ENCODE peak calls at places on chromosomes 5 and 9, in five cellular contexts. Z is activated CD4-positive, alpha-beta memory T cell treated with anti-CD3 and anti-CD28 coated beads for 36 hours; W is anterior cingulate cortex; K is sciatic nerve; N is GM20000. Q is an unnamed sample.

GRCh38 chr5:76363385-76364261 is 39.5 kb upstream of the IQGAP2 start:
- DNase-seq in W (no peak), K (no peak), Z (peak), N (no peak), Q (no peak)

GRCh38 chr5:74873525-74874249 is 7.5 kb upstream of the FAM169A start:
- DNase-seq in N (no peak), K (no peak), Z (no peak), W (no peak), Q (no peak)

GRCh38 chr9:19493845-19494244 is 85.0 kb downstream of the ACER2 start:
- DNase-seq in K (no peak), N (no peak), Z (no peak), W (no peak), Q (no peak)

GRCh38 chr5:13356226-13356625 is 588.3 kb downstream of the DNAH5 start:
- DNase-seq in Z (no peak), K (no peak), N (no peak), W (no peak), Q (no peak)

GRCh38 chr9:649128-650074 is 192.1 kb upstream of the DMRT1 start:
- DNase-seq in K (no peak), Z (no peak), N (no peak), W (no peak), Q (no peak)

GRCh38 chr9:13443380-13444271 is 164.1 kb upstream of the MPDZ start:
- DNase-seq in K (no peak), Z (no peak), W (no peak), N (no peak), Q (no peak)

GRCh38 chr5:39323542-39323941 is 40.8 kb downstream of the C9 start:
- DNase-seq in N (no peak), W (no peak), Z (no peak), K (no peak), Q (no peak)

GRCh38 chr5:181059297-181060230 is 19.5 kb downstream of the BTNL9 start:
- DNase-seq in N (no peak), W (no peak), K (no peak), Z (no peak), Q (no peak)

GRCh38 chr5:28234356-28234968 is 1196.1 kb upstream of the CDH9 start:
- DNase-seq in Z (no peak), N (no peak), W (no peak), K (no peak), Q (no peak)